ENCODE peak calls at places on chromosomes 13 and 19, in seven cellular contexts. R is GM10248; E is stimulated activated naive CD4-positive, alpha-beta T cell; N is NCI-H2171; T is CMK; Y is adrenal gland; L is fibroblast of pulmonary artery. U is an unnamed sample.

GRCh38 chr13:113953561-113953960 is 20.3 kb downstream of the C13orf46 start:
- DNase-seq in R (no peak), E (no peak), N (no peak), T (no peak), Y (no peak), L (no peak), U (no peak)

GRCh38 chr13:28412981-28413380 is 81.9 kb downstream of the FLT1 start:
- DNase-seq in R (no peak), E (no peak), N (no peak), T (no peak), Y (peak), L (peak), U (no peak)

GRCh38 chr19:13689050-13689449 is 75.3 kb upstream of the MRI1 start:
- DNase-seq in R (no peak), E (no peak), N (peak), T (peak), Y (no peak), L (peak), U (peak)

GRCh38 chr13:31179754-31180153 is 18.1 kb upstream of the HSPH1 start:
- DNase-seq in R (no peak), E (no peak), N (no peak), T (no peak), Y (no peak), L (no peak), U (no peak)

GRCh38 chr13:61900033-61900432 is 484.4 kb upstream of the PCDH20 start:
- DNase-seq in R (no peak), E (no peak), N (no peak), T (no peak), Y (no peak), L (no peak), U (no peak)

GRCh38 chr13:100533588-100534041 is 55.0 kb downstream of the GGACT start:
- DNase-seq in R (no peak), E (no peak), N (peak), T (no peak), Y (no peak), L (no peak), U (no peak)

GRCh38 chr13:50911051-50911690 is 1.6 kb downstream of the RNASEH2B start:
- DNase-seq in R (peak), E (peak), N (no peak), T (peak), Y (no peak), L (peak), U (peak)

GRCh38 chr19:4294389-4294788 is 7.8 kb downstream of the TMIGD2 start:
- DNase-seq in R (no peak), E (no peak), N (peak), T (no peak), Y (no peak), L (no peak), U (no peak)

GRCh38 chr13:90352763-90353162 is 994.7 kb upstream of the MIR17HG start:
- DNase-seq in R (no peak), E (no peak), N (no peak), T (no peak), Y (no peak), L (no peak), U (no peak)

GRCh38 chr13:22040810-22041364 is 370.0 kb downstream of the FGF9 start:
- DNase-seq in R (peak), E (no peak), N (no peak), T (no peak), Y (no peak), L (no peak), U (no peak)

GRCh38 chr13:98397221-98397620 is 179.7 kb downstream of the STK24 start:
- DNase-seq in R (no peak), E (no peak), N (no peak), T (no peak), Y (no peak), L (peak), U (peak)

GRCh38 chr13:48579167-48579918 is 46.5 kb upstream of the RCBTB2 start:
- DNase-seq in R (peak), E (no peak), N (no peak), T (no peak), Y (no peak), L (no peak), U (no peak)

GRCh38 chr13:109785141-109785891 is 1.1 kb downstream of the IRS2 start:
- DNase-seq in R (no peak), E (peak), N (peak), T (no peak), Y (peak), L (peak), U (peak)

U was measured in iris pigment epithelial cell.